ENCODE peak calls at places on chromosome 4, in nine cellular contexts. V, K, U, T, Q, X, P, B and Y are unnamed samples.

GRCh38 chr4:119672086-119672485 is 43.5 kb upstream of the PDE5A start:
- DNase-seq in V (no peak), K (no peak), U (no peak), T (no peak), Q (no peak), X (no peak), P (no peak), B (no peak), Y (no peak)

GRCh38 chr4:184012937-184013336 is 107.8 kb downstream of the STOX2 start:
- DNase-seq in V (no peak), K (no peak), U (no peak), T (no peak), Q (no peak), X (peak), P (no peak), B (no peak), Y (no peak)

GRCh38 chr4:7127591-7127990 is 59.7 kb upstream of the GRPEL1 start:
- DNase-seq in V (no peak), K (no peak), U (no peak), T (no peak), Q (no peak), X (no peak), P (no peak), B (no peak), Y (no peak)

GRCh38 chr4:56149601-56150000 is 200.9 kb downstream of the CEP135 start:
- DNase-seq in V (no peak), K (no peak), U (no peak), T (no peak), Q (no peak), X (no peak), P (peak), B (no peak), Y (no peak)

GRCh38 chr4:3436798-3437581 is 4.8 kb upstream of the HGFAC start:
- DNase-seq in V (peak), K (no peak), U (no peak), T (no peak), Q (no peak), X (no peak), P (peak), B (peak), Y (no peak)

GRCh38 chr4:121714548-121714947 is 17.8 kb upstream of the ANXA5 start:
- DNase-seq in V (no peak), K (no peak), U (no peak), T (no peak), Q (no peak), X (no peak), P (no peak), B (no peak), Y (no peak)

GRCh38 chr4:169682360-169683047 is 62.1 kb downstream of the CLCN3 start:
- DNase-seq in V (no peak), K (no peak), U (no peak), T (no peak), Q (peak), X (no peak), P (peak), B (no peak), Y (no peak)

GRCh38 chr4:184330008-184330400 is 112.3 kb upstream of the ENPP6 start:
- DNase-seq in V (no peak), K (no peak), U (no peak), T (no peak), Q (peak), X (no peak), P (no peak), B (peak), Y (no peak)

GRCh38 chr4:28481565-28481964 is 1620.9 kb downstream of the STIM2 start:
- DNase-seq in V (no peak), K (no peak), U (no peak), T (no peak), Q (no peak), X (no peak), P (no peak), B (no peak), Y (no peak)